ENCODE peak calls at places on chromosome 9, in nine cellular contexts. M is endothelial cell of umbilical vein; V is tibial nerve; N is CD8-positive, alpha-beta T cell; J is right lobe of liver; G is lung; A is iPS DF 6.9; W is Peyer's patch; K is cardiac muscle cell. C is an unnamed sample. For H3K4me1, the result is how much of the 10 kb centered on the place peaks cover.

GRCh38 chr9:134847752-134848432 is 32.7 kb upstream of the FCN2 start:
- DNase-seq in M (no peak), V (no peak), N (no peak), J (peak), G (no peak), A (no peak), W (no peak), K (no peak), C (no peak)

GRCh38 chr9:16571127-16571848 is 299.2 kb downstream of the BNC2 start:
- DNase-seq in M (no peak), V (no peak), N (no peak), J (no peak), G (no peak), A (no peak), W (no peak), K (no peak), C (no peak)

GRCh38 chr9:89311346-89312153 is 555 bp downstream of the CKS2 start:
- DNase-seq in M (peak), V (no peak), N (no peak), J (no peak), G (no peak), A (no peak), W (peak), K (no peak), C (no peak)

GRCh38 chr9:14908221-14909206 is 1.7 kb downstream of the FREM1 start:
- DNase-seq in M (no peak), V (no peak), N (no peak), J (no peak), G (no peak), A (no peak), W (no peak), K (peak), C (no peak)

GRCh38 chr9:33167949-33168535 is 906 bp upstream of the B4GALT1 start:
- DNase-seq in M (no peak), V (no peak), N (no peak), J (no peak), G (no peak), A (no peak), W (peak), K (peak), C (no peak)

GRCh38 chr9:88809836-88810235 is 181.4 kb upstream of the S1PR3 start:
- DNase-seq in M (peak), V (no peak), N (no peak), J (no peak), G (no peak), A (no peak), W (no peak), K (no peak), C (no peak)

GRCh38 chr9:125258832-125259534 is 2.6 kb upstream of the GAPVD1 start:
- DNase-seq in M (no peak), V (no peak), N (no peak), J (peak), G (no peak), A (no peak), W (no peak), K (no peak), C (no peak)

GRCh38 chr9:127608104-127608966 is 3.7 kb upstream of the STXBP1 start:
- DNase-seq in M (peak), V (peak), N (peak), J (peak), G (peak), A (no peak), W (peak), K (peak), C (no peak)

GRCh38 chr9:120857481-120857880 is 14.8 kb upstream of the PSMD5 start:
- DNase-seq in M (no peak), V (no peak), N (no peak), J (no peak), G (no peak), A (no peak), W (no peak), K (no peak), C (no peak)

GRCh38 chr9:97768731-97769130 is 71.6 kb upstream of the XPA start:
- DNase-seq in M (no peak), V (no peak), N (no peak), J (no peak), G (no peak), A (no peak), W (no peak), K (no peak), C (no peak)

GRCh38 chr9:79682076-79682736 is 110.4 kb downstream of the TLE4 start:
- DNase-seq in M (peak), V (no peak), N (no peak), J (no peak), G (no peak), A (no peak), W (no peak), K (peak), C (no peak)

GRCh38 chr9:105332471-105332870 is 88.0 kb downstream of the SLC44A1 start:
- DNase-seq in M (no peak), V (no peak), N (no peak), J (no peak), G (no peak), A (no peak), W (no peak), K (no peak), C (no peak)

GRCh38 chr9:36855443-36856315 is 178.4 kb downstream of the PAX5 start:
- DNase-seq in M (peak), V (no peak), N (peak), J (no peak), G (no peak), A (peak), W (peak), K (peak), C (no peak)

GRCh38 chr9:14323083-14323968 is 9.4 kb upstream of the NFIB start:
- DNase-seq in M (peak), V (no peak), N (no peak), J (no peak), G (no peak), A (no peak), W (no peak), K (no peak), C (no peak)

GRCh38 chr9:78552802-78553201 is 255.9 kb downstream of the PSAT1 start:
- DNase-seq in M (no peak), V (no peak), N (no peak), J (no peak), G (no peak), A (no peak), W (no peak), K (no peak), C (no peak)

GRCh38 chr9:93686127-93686879 is 109.9 kb downstream of the PHF2 start:
- DNase-seq in M (no peak), V (no peak), N (no peak), J (peak), G (peak), A (no peak), W (no peak), K (no peak), C (no peak)

GRCh38 chr9:90774682-90775081 is 26.9 kb upstream of the SYK start:
- DNase-seq in M (no peak), V (no peak), N (no peak), J (no peak), G (no peak), A (no peak), W (peak), K (no peak), C (no peak)

GRCh38 chr9:84271004-84271886 is 69.3 kb downstream of the SLC28A3 start:
- DNase-seq in M (peak), V (peak), N (no peak), J (no peak), G (no peak), A (no peak), W (peak), K (peak), C (no peak)

GRCh38 chr9:73183917-73184861 is 32.5 kb downstream of the ANXA1 start:
- DNase-seq in M (peak), V (no peak), N (no peak), J (no peak), G (no peak), A (no peak), W (no peak), K (peak), C (no peak)

GRCh38 chr9:135074354-135075233 is 12.9 kb upstream of the OLFM1 start:
- DNase-seq in M (no peak), V (no peak), N (no peak), J (no peak), G (no peak), A (no peak), W (peak), K (no peak), C (peak)

GRCh38 chr9:115117999-115118470 is at the start of gene TNC:
- DNase-seq in M (peak), V (peak), N (no peak), J (peak), G (peak), A (no peak), W (peak), K (peak), C (no peak)

GRCh38 chr9:137611623-137612609 is 6.4 kb downstream of the ARRDC1 start:
- DNase-seq in M (no peak), V (no peak), N (no peak), J (no peak), G (peak), A (no peak), W (peak), K (no peak), C (peak)

GRCh38 chr9:81827616-81828296 is 100.5 kb upstream of the SPATA31D4 start:
- DNase-seq in M (no peak), V (no peak), N (no peak), J (no peak), G (no peak), A (no peak), W (peak), K (no peak), C (no peak)

GRCh38 chr9:126318858-126319257 is 7.8 kb upstream of the MVB12B start:
- DNase-seq in M (no peak), V (no peak), N (no peak), J (no peak), G (no peak), A (no peak), W (no peak), K (no peak), C (no peak)

GRCh38 chr9:81565144-81565543 is 124.2 kb downstream of the TLE1 start:
- DNase-seq in M (no peak), V (no peak), N (no peak), J (no peak), G (no peak), A (no peak), W (peak), K (no peak), C (no peak)

GRCh38 chr9:87007711-87008360 is 60.5 kb upstream of the GAS1 start:
- DNase-seq in M (no peak), V (no peak), N (no peak), J (no peak), G (no peak), A (no peak), W (no peak), K (no peak), C (no peak)

GRCh38 chr9:89365532-89365912 is 47.2 kb downstream of the SECISBP2 start:
- DNase-seq in M (no peak), V (no peak), N (no peak), J (no peak), G (no peak), A (no peak), W (peak), K (no peak), C (no peak)

GRCh38 chr9:108860764-108861163 is 1.3 kb upstream of the ACTL7A start:
- DNase-seq in M (no peak), V (no peak), N (no peak), J (no peak), G (no peak), A (no peak), W (no peak), K (no peak), C (no peak)

GRCh38 chr9:91771864-91772263 is 178.2 kb downstream of the ROR2 start:
- DNase-seq in M (no peak), V (no peak), N (no peak), J (no peak), G (no peak), A (no peak), W (no peak), K (no peak), C (no peak)

GRCh38 chr9:13443380-13444271 is 164.1 kb upstream of the MPDZ start:
- DNase-seq in M (no peak), V (no peak), N (no peak), J (no peak), G (no peak), A (no peak), W (no peak), K (no peak), C (no peak)

GRCh38 chr9:14961372-14962068 is 51.3 kb upstream of the FREM1 start:
- DNase-seq in M (no peak), V (no peak), N (no peak), J (no peak), G (no peak), A (no peak), W (peak), K (no peak), C (no peak)

GRCh38 chr9:113187935-113188595 is 33.0 kb downstream of the FKBP15 start:
- DNase-seq in M (peak), V (peak), N (no peak), J (no peak), G (peak), A (no peak), W (peak), K (no peak), C (peak)
- H3K27ac ChIP-seq in M (peak), V (no peak), N (no peak), J (peak), G (no peak), A (no peak), W (peak), K (no peak), C (peak)

DNA sequence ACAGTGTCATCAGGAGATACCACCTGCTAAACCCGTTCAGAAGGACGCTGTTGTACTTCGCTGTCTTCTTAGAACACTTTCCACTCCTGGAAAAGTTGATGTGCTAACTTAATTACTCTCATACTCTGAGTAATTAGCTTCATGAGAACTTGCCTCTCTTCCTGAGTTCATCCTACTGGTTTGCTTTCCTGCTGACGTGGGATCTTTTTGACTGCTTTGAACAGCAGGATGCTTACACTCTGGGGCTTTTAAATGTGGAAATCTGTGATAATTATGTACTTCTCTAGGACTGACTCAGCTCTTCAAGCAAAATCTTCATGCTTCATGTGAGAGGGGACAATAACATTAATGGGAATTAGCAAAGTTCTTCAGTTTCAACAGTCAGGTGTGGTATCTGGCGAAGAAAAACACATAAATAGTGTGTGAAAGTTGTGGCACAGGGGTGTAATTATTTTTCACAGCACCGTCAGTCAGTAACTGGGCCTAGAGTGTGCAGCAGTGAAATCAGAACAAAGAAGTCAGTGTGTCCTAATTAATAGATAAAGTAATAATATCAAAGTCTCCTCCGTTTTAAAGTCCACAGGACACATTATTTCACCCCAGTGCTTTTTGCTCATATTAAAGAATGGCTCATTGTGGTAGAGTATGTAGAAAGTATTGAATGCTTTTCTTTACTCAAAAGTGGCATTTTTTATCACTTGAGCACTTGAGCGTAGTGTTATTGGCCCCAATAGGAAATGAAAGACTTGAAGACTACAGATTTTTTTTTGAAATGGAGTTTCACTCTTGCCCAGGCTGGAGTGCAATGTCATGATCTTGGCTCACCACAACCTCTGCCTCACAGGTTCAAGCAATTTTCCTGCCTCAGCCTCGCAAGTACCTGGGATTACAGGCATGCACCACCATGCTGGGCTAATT is 140.9 kb upstream of the DMRT1 start:
- DNase-seq in M (no peak), V (no peak), N (no peak), J (no peak), G (no peak), A (no peak), W (no peak), K (no peak), C (no peak)
- H3K4me1 ChIP-seq in M (under half), V (under half), N (under half), J (under half), G (under half), A (under half), W (under half), K (under half), C (under half)

GRCh38 chr9:136519263-136520052 is 26.4 kb downstream of the NOTCH1 start:
- DNase-seq in M (no peak), V (no peak), N (no peak), J (no peak), G (no peak), A (no peak), W (no peak), K (no peak), C (no peak)
- H3K27ac ChIP-seq in M (no peak), V (no peak), N (no peak), J (peak), G (no peak), A (no peak), W (peak), K (no peak), C (no peak)

GRCh38 chr9:35664531-35665470 is at the start of gene ARHGEF39:
- DNase-seq in M (peak), V (peak), N (peak), J (peak), G (peak), A (no peak), W (peak), K (peak), C (peak)
- H3K4me1 ChIP-seq in M (under half), V (under half), N (under half), J (under half), G (under half), A (under half), W (under half), K (under half), C (under half)

GRCh38 chr9:133117271-133118178 is 3.5 kb downstream of the RALGDS start:
- DNase-seq in M (no peak), V (no peak), N (no peak), J (peak), G (no peak), A (no peak), W (no peak), K (no peak), C (no peak)

GRCh38 chr9:133115604-133116345 is 5.3 kb downstream of the RALGDS start:
- DNase-seq in M (no peak), V (no peak), N (no peak), J (peak), G (no peak), A (no peak), W (no peak), K (no peak), C (no peak)

GRCh38 chr9:133118179-133118520 is 2.9 kb downstream of the RALGDS start:
- DNase-seq in M (no peak), V (no peak), N (no peak), J (no peak), G (no peak), A (no peak), W (no peak), K (no peak), C (no peak)

GRCh38 chr9:133114886-133115603 is 6.0 kb downstream of the RALGDS start:
- DNase-seq in M (no peak), V (no peak), N (no peak), J (peak), G (no peak), A (no peak), W (no peak), K (no peak), C (no peak)

GRCh38 chr9:133116346-133117231 is 4.5 kb downstream of the RALGDS start:
- DNase-seq in M (no peak), V (no peak), N (no peak), J (peak), G (no peak), A (no peak), W (no peak), K (no peak), C (no peak)
- H3K27ac ChIP-seq in M (no peak), V (no peak), N (no peak), J (no peak), G (no peak), A (no peak), W (peak), K (no peak), C (no peak)

GRCh38 chr9:70586506-70586905 is 172.0 kb upstream of the KLF9 start:
- DNase-seq in M (peak), V (no peak), N (no peak), J (no peak), G (no peak), A (no peak), W (no peak), K (no peak), C (no peak)
- H3K4me1 ChIP-seq in M (under half), V (under half), N (under half), J (under half), G (under half), A (under half), W (under half), K (under half), C (half or more)